ENCODE peak calls at places on chromosomes 13 and 19, in five cellular contexts. C, W, X, P and I are unnamed samples.

GRCh38 chr19:40672573-40673299 is 17.7 kb downstream of the NUMBL start:
- DNase-seq in C (no peak), W (no peak), X (no peak), P (no peak), I (no peak)

GRCh38 chr13:77386880-77387606 is 60.1 kb upstream of the MYCBP2 start:
- DNase-seq in C (no peak), W (peak; percentile 53), X (no peak), P (peak; percentile 85), I (no peak)

GRCh38 chr13:80430561-80430960 is 89.6 kb upstream of the SPRY2 start:
- DNase-seq in C (no peak), W (no peak), X (no peak), P (no peak), I (no peak)

GRCh38 chr19:37855098-37855497 is 51.3 kb downstream of the WDR87 start:
- DNase-seq in C (no peak), W (no peak), X (no peak), P (no peak), I (no peak)

GRCh38 chr13:33050161-33050560 is 33.9 kb downstream of the KL start:
- DNase-seq in C (no peak), W (no peak), X (no peak), P (no peak), I (no peak)

GRCh38 chr13:113291997-113292862 is 4.8 kb upstream of the LAMP1 start:
- DNase-seq in C (no peak), W (peak; percentile 80), X (no peak), P (peak; percentile 25), I (peak; percentile 2)

GRCh38 chr13:59856281-59856810 is 307.4 kb downstream of the DIAPH3 start:
- DNase-seq in C (no peak), W (no peak), X (no peak), P (peak; percentile 44), I (no peak)

GRCh38 chr19:47637550-47637949 is 28.6 kb downstream of the BICRA start:
- DNase-seq in C (no peak), W (peak; percentile 12), X (no peak), P (peak; percentile 36), I (no peak)

GRCh38 chr13:98484289-98485219 is 92.4 kb downstream of the STK24 start:
- DNase-seq in C (peak; percentile 32), W (peak; percentile 88), X (peak; percentile 67), P (peak; percentile 97), I (peak; percentile 50)

GRCh38 chr19:44746946-44747738 is 1.4 kb upstream of the BCL3 start:
- DNase-seq in C (peak; percentile 91), W (peak; percentile 98), X (peak; percentile 34), P (peak; percentile 97), I (peak; percentile 85)